ENCODE peak calls at places on chromosomes 12 and 14, in seven cellular contexts. One of them, this sample, is unnamed. For H3K4me1, the result is how much of the 10 kb centered on the place peaks cover.

GRCh38 chr12:118220697-118221096 is 84.8 kb downstream of the PEBP1 start:
- DNase-seq in breast epithelium: no peak
- DNase-seq in transverse colon: no peak
- DNase-seq in Panc1: no peak
- DNase-seq in esophagus muscularis mucosa: no peak
- DNase-seq in H1: no peak
- DNase-seq in K562: no peak
- DNase-seq in this sample: no peak

GRCh38 chr12:93957870-93958269 is 190.5 kb upstream of the PLXNC1 start:
- DNase-seq in breast epithelium: no peak
- DNase-seq in transverse colon: no peak
- DNase-seq in Panc1: no peak
- DNase-seq in esophagus muscularis mucosa: no peak
- DNase-seq in H1: no peak
- DNase-seq in K562: no peak
- DNase-seq in this sample: no peak

GRCh38 chr12:14460212-14460841 is 94.8 kb downstream of the ATF7IP start:
- DNase-seq in breast epithelium: no peak
- DNase-seq in transverse colon: no peak
- DNase-seq in Panc1: no peak
- DNase-seq in esophagus muscularis mucosa: no peak
- DNase-seq in H1: no peak
- DNase-seq in K562: no peak
- DNase-seq in this sample: no peak

GRCh38 chr12:113373966-113374365 is 15.6 kb downstream of the PLBD2 start:
- DNase-seq in breast epithelium: no peak
- DNase-seq in transverse colon: no peak
- DNase-seq in Panc1: no peak
- DNase-seq in esophagus muscularis mucosa: no peak
- DNase-seq in H1: no peak
- DNase-seq in K562: no peak
- DNase-seq in this sample: no peak

GRCh38 chr14:105061428-105062047 is 3.7 kb downstream of the GPR132 start:
- DNase-seq in breast epithelium: no peak
- DNase-seq in transverse colon: peak
- DNase-seq in Panc1: no peak
- DNase-seq in esophagus muscularis mucosa: no peak
- DNase-seq in H1: no peak
- DNase-seq in K562: peak
- DNase-seq in this sample: no peak

GRCh38 chr12:128823216-128823915 is 392 bp downstream of the SLC15A4 start:
- DNase-seq in breast epithelium: no peak
- DNase-seq in transverse colon: peak
- DNase-seq in Panc1: no peak
- DNase-seq in esophagus muscularis mucosa: no peak
- DNase-seq in H1: no peak
- DNase-seq in K562: peak
- DNase-seq in this sample: no peak

GRCh38 chr14:100586520-100587247 is 533 bp downstream of the BEGAIN start:
- DNase-seq in breast epithelium: no peak
- DNase-seq in transverse colon: peak
- DNase-seq in Panc1: no peak
- DNase-seq in esophagus muscularis mucosa: no peak
- DNase-seq in H1: no peak
- DNase-seq in K562: no peak
- DNase-seq in this sample: no peak

GRCh38 chr14:44339256-44339655 is 167.8 kb downstream of the FSCB start:
- DNase-seq in breast epithelium: no peak
- DNase-seq in transverse colon: no peak
- DNase-seq in Panc1: no peak
- DNase-seq in esophagus muscularis mucosa: no peak
- DNase-seq in H1: no peak
- DNase-seq in K562: no peak
- DNase-seq in this sample: no peak

GRCh38 chr12:53974084-53975018 is at the start of gene HOTAIR:
- DNase-seq in breast epithelium: no peak
- DNase-seq in transverse colon: no peak
- DNase-seq in Panc1: no peak
- DNase-seq in esophagus muscularis mucosa: no peak
- DNase-seq in H1: no peak
- DNase-seq in K562: no peak
- DNase-seq in this sample: no peak

GRCh38 chr12:74897425-74898211 is 312.0 kb downstream of the KCNC2 start:
- DNase-seq in breast epithelium: no peak
- DNase-seq in transverse colon: no peak
- DNase-seq in Panc1: no peak
- DNase-seq in esophagus muscularis mucosa: no peak
- DNase-seq in H1: no peak
- DNase-seq in K562: no peak
- DNase-seq in this sample: no peak

GRCh38 chr12:110317921-110318320 is 36.9 kb downstream of the ATP2A2 start:
- DNase-seq in breast epithelium: no peak
- DNase-seq in transverse colon: no peak
- DNase-seq in Panc1: no peak
- DNase-seq in esophagus muscularis mucosa: no peak
- DNase-seq in H1: no peak
- DNase-seq in K562: no peak
- DNase-seq in this sample: no peak

DNA sequence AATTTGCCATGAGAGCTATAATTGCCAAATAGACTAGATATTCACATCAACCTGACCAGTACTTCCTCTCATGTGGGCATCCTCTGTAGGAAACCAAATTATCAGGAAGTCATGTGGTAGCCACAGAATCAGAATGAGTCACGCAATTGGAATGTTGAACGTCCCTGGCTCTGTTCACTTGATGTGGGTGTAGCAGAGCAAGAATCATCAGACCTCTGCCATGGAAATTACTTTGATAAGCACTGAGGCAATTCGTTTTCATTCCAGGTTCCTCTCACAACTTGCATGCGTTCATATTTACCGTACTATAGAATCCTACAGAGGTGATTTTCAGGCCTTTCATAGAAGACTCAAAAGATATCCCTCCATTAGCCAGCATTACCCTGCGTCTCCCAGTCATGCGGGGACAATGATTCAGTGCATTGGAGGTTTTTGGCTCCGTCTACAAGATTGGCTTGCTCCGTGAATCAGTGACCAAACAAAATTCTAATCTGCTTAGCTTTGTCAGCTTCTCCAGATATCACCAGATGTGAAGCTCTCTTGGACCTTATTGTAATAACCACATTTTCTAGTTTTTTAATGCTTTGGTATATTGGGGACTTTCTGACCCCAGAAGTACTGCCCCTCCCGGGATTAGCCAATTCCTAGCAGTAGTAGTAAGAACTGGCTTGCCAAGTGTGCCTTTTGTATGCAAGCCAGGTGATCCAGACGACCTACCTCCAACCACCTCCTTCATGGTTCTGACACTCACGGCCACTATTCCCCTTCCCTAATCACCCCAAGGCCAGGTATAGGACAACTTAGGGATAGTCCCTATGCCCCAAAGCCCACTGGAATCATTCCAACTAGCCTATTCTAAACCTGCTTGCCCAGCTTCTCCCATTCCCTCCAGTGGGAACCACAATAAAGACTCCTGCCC is 133.4 kb downstream of the KICS2 start:
- DNase-seq in breast epithelium: peak
- DNase-seq in transverse colon: peak
- DNase-seq in Panc1: peak
- DNase-seq in esophagus muscularis mucosa: no peak
- DNase-seq in H1: peak
- DNase-seq in K562: no peak
- DNase-seq in this sample: no peak
- TF ChIP-seq POLR2AphosphoS5 in breast epithelium: peak
- TF ChIP-seq POLR2AphosphoS5 in transverse colon: peak
- TF ChIP-seq POLR2AphosphoS5 in Panc1: no peak
- TF ChIP-seq POLR2AphosphoS5 in esophagus muscularis mucosa: peak
- TF ChIP-seq POLR2AphosphoS5 in H1: no peak
- TF ChIP-seq POLR2AphosphoS5 in K562: no peak
- TF ChIP-seq POLR2AphosphoS5 in this sample: peak

GRCh38 chr12:123391546-123392343 is 7.8 kb downstream of the KMT5A start:
- DNase-seq in breast epithelium: no peak
- DNase-seq in transverse colon: no peak
- DNase-seq in Panc1: no peak
- DNase-seq in esophagus muscularis mucosa: no peak
- DNase-seq in H1: no peak
- DNase-seq in K562: no peak
- DNase-seq in this sample: no peak
- H3K27ac ChIP-seq in breast epithelium: peak
- H3K27ac ChIP-seq in transverse colon: peak
- H3K27ac ChIP-seq in Panc1: no peak
- H3K27ac ChIP-seq in esophagus muscularis mucosa: peak
- H3K27ac ChIP-seq in H1: no peak
- H3K27ac ChIP-seq in K562: peak
- H3K27ac ChIP-seq in this sample: peak

GRCh38 chr12:104672096-104672445 is 215.3 kb downstream of the CHST11 start:
- DNase-seq in breast epithelium: no peak
- DNase-seq in transverse colon: no peak
- DNase-seq in Panc1: no peak
- DNase-seq in esophagus muscularis mucosa: no peak
- DNase-seq in H1: no peak
- DNase-seq in K562: no peak
- DNase-seq in this sample: no peak

GRCh38 chr12:104673294-104674062 is 216.7 kb downstream of the CHST11 start:
- DNase-seq in breast epithelium: no peak
- DNase-seq in transverse colon: no peak
- DNase-seq in Panc1: no peak
- DNase-seq in esophagus muscularis mucosa: no peak
- DNase-seq in H1: no peak
- DNase-seq in K562: no peak
- DNase-seq in this sample: no peak

GRCh38 chr12:104671407-104672095 is 214.8 kb downstream of the CHST11 start:
- DNase-seq in breast epithelium: peak
- DNase-seq in transverse colon: peak
- DNase-seq in Panc1: peak
- DNase-seq in esophagus muscularis mucosa: peak
- DNase-seq in H1: no peak
- DNase-seq in K562: peak
- DNase-seq in this sample: no peak

GRCh38 chr12:104674083-104674482 is 217.3 kb downstream of the CHST11 start:
- DNase-seq in breast epithelium: no peak
- DNase-seq in transverse colon: no peak
- DNase-seq in Panc1: no peak
- DNase-seq in esophagus muscularis mucosa: no peak
- DNase-seq in H1: no peak
- DNase-seq in K562: no peak
- DNase-seq in this sample: no peak

GRCh38 chr12:104672501-104673265 is 215.9 kb downstream of the CHST11 start:
- DNase-seq in breast epithelium: no peak
- DNase-seq in transverse colon: no peak
- DNase-seq in Panc1: no peak
- DNase-seq in esophagus muscularis mucosa: no peak
- DNase-seq in H1: no peak
- DNase-seq in K562: no peak
- DNase-seq in this sample: no peak
- H3K4me1 ChIP-seq in breast epithelium: under half
- H3K4me1 ChIP-seq in transverse colon: under half
- H3K4me1 ChIP-seq in Panc1: under half
- H3K4me1 ChIP-seq in esophagus muscularis mucosa: half or more
- H3K4me1 ChIP-seq in H1: under half
- H3K4me1 ChIP-seq in K562: under half
- H3K4me1 ChIP-seq in this sample: half or more

DNA sequence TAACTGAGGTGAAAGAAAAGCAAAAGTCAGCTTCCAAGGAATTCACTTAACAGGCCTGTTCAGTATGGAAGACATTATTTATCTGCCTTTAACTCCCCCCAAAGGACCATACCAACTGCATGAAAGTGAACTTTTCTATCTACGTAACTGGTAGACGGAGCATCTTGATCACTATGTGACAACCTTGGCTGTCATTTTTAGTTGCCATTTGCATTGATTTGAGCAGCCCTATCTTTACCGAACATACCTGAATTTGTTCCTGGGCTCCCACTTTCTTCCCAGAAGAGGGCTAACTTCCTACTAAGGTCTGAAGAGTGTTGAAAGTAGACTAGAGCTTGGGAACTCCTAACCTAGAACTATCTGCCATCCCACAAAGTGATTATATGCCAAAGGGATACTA is 9.4 kb downstream of the SRSF9 start:
- DNase-seq in breast epithelium: no peak
- DNase-seq in transverse colon: no peak
- DNase-seq in Panc1: no peak
- DNase-seq in esophagus muscularis mucosa: no peak
- DNase-seq in H1: no peak
- DNase-seq in K562: no peak
- DNase-seq in this sample: no peak
- TF ChIP-seq POLR2AphosphoS5 in breast epithelium: no peak
- TF ChIP-seq POLR2AphosphoS5 in transverse colon: no peak
- TF ChIP-seq POLR2AphosphoS5 in Panc1: no peak
- TF ChIP-seq POLR2AphosphoS5 in esophagus muscularis mucosa: no peak
- TF ChIP-seq POLR2AphosphoS5 in H1: peak
- TF ChIP-seq POLR2AphosphoS5 in K562: no peak
- TF ChIP-seq POLR2AphosphoS5 in this sample: no peak

GRCh38 chr14:73238941-73239340 is 1.6 kb downstream of the PAPLN start:
- DNase-seq in breast epithelium: no peak
- DNase-seq in transverse colon: no peak
- DNase-seq in Panc1: no peak
- DNase-seq in esophagus muscularis mucosa: no peak
- DNase-seq in H1: no peak
- DNase-seq in K562: no peak
- DNase-seq in this sample: no peak

GRCh38 chr14:73236752-73237218 is 521 bp upstream of the PAPLN start:
- DNase-seq in breast epithelium: no peak
- DNase-seq in transverse colon: no peak
- DNase-seq in Panc1: no peak
- DNase-seq in esophagus muscularis mucosa: no peak
- DNase-seq in H1: no peak
- DNase-seq in K562: no peak
- DNase-seq in this sample: no peak

GRCh38 chr14:73238262-73238852 is 1.1 kb downstream of the PAPLN start:
- DNase-seq in breast epithelium: no peak
- DNase-seq in transverse colon: no peak
- DNase-seq in Panc1: no peak
- DNase-seq in esophagus muscularis mucosa: no peak
- DNase-seq in H1: no peak
- DNase-seq in K562: no peak
- DNase-seq in this sample: no peak

GRCh38 chr14:73237219-73237785 is at the start of gene PAPLN:
- DNase-seq in breast epithelium: no peak
- DNase-seq in transverse colon: peak
- DNase-seq in Panc1: no peak
- DNase-seq in esophagus muscularis mucosa: peak
- DNase-seq in H1: no peak
- DNase-seq in K562: no peak
- DNase-seq in this sample: peak

GRCh38 chr14:73237786-73238261 is 518 bp downstream of the PAPLN start:
- DNase-seq in breast epithelium: no peak
- DNase-seq in transverse colon: no peak
- DNase-seq in Panc1: no peak
- DNase-seq in esophagus muscularis mucosa: no peak
- DNase-seq in H1: no peak
- DNase-seq in K562: no peak
- DNase-seq in this sample: peak
- H3K27ac ChIP-seq in breast epithelium: peak
- H3K27ac ChIP-seq in transverse colon: peak
- H3K27ac ChIP-seq in Panc1: peak
- H3K27ac ChIP-seq in esophagus muscularis mucosa: peak
- H3K27ac ChIP-seq in H1: no peak
- H3K27ac ChIP-seq in K562: no peak
- H3K27ac ChIP-seq in this sample: peak

This sample was measured in vagina.